ENCODE peak calls at places on chromosomes 6 and 20, in six cellular contexts. G is PC-9, C is brain microvascular endothelial cell, F is mucosa of descending colon, I is fibroblast of the aortic adventitia, J is A549. N is an unnamed sample.
A peak's percentile ranks its signal among the peaks of the same experiment; 100 is the strongest.

GRCh38 chr6:43739642-43740091 is 30.3 kb upstream of the VEGFA start:
- DNase-seq in G (no peak), C (no peak), F (no peak), I (no peak), J (no peak), N (no peak)

GRCh38 chr6:1856381-1856780 is 246.7 kb downstream of the FOXC1 start:
- DNase-seq in G (no peak), C (peak; percentile 27), F (no peak), I (no peak), J (no peak), N (peak; percentile 78)

GRCh38 chr20:48771542-48771941 is 56.3 kb downstream of the PREX1 start:
- DNase-seq in G (no peak), C (no peak), F (no peak), I (peak; percentile 49), J (no peak), N (no peak)

GRCh38 chr6:154414021-154414813 is 57.6 kb upstream of the IPCEF1 start:
- DNase-seq in G (no peak), C (no peak), F (no peak), I (peak; percentile 37), J (peak; percentile 18), N (no peak)

GRCh38 chr20:12201289-12201991 is 283.7 kb downstream of the BTBD3 start:
- DNase-seq in G (no peak), C (peak; percentile 2), F (no peak), I (peak; percentile 53), J (no peak), N (no peak)

GRCh38 chr6:46776070-46776752 is 17.0 kb upstream of the MEP1A start:
- DNase-seq in G (no peak), C (no peak), F (no peak), I (no peak), J (no peak), N (no peak)

GRCh38 chr20:8132632-8133587 is 844 bp downstream of the PLCB1 start:
- DNase-seq in G (no peak), C (no peak), F (peak; percentile 58), I (peak; percentile 48), J (no peak), N (no peak)

GRCh38 chr6:26223213-26223612 is 136.0 kb downstream of the HFE start:
- DNase-seq in G (no peak), C (no peak), F (no peak), I (peak; percentile 21), J (no peak), N (no peak)

GRCh38 chr20:33793011-33793931 is 17.9 kb upstream of the CHMP4B start:
- DNase-seq in G (no peak), C (no peak), F (no peak), I (peak; percentile 72), J (no peak), N (no peak)

DNA sequence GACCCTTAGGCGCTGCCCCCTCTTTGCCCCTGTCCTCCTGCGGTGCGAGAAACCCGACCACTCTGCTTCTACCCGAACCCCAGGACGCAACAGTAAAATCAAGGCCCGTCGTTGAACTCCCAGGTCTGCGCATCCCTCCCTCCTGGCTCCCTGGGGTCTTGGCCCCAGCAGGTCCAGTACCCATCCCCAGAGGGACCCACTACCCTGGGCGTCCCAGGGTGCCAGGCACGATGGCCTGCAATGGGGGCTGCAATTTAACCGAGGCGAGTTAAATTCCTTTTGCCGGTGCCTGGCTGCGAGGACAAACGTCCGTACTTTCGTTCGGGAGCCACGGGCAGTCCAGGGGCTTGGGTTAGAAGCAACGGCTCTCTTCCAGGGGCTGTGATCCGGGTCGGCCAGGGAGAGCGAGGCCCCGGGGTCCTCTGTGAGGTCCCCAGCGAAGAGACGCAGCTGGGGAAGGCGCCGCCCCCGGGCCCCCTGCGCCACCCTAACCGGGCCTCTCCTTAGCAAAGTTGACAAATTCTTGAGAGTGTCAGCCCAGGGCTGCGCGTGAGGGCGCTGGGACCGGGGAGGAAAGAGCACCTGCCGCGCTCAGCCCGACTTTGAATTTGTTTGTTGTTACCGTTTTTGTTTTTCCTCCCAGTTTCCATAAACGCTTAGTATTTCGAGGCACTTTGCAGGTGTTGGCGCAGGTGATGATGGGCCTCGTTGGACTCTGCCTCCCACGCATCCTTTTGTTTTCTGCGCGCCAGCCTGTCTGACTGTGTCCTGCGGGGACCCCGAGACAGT is 6.1 kb downstream of the OLIG3 start:
- DNase-seq in G (no peak), C (no peak), F (no peak), I (no peak), J (no peak), N (no peak)
- H3K4me3 ChIP-seq in G (no peak overlapping the region), C (no peak overlapping the region), F (no peak overlapping the region), I (no peak overlapping the region), J (no peak overlapping the region), N (no peak overlapping the region)

GRCh38 chr6:100447900-100448700 is 16.6 kb downstream of the SIM1 start:
- DNase-seq in G (no peak), C (no peak), F (no peak), I (no peak), J (no peak), N (no peak)
- H3K4me3 ChIP-seq in G (no peak overlapping the region), C (no peak overlapping the region), F (no peak overlapping the region), I (no peak overlapping the region), J (no peak overlapping the region), N (no peak overlapping the region)

DNA sequence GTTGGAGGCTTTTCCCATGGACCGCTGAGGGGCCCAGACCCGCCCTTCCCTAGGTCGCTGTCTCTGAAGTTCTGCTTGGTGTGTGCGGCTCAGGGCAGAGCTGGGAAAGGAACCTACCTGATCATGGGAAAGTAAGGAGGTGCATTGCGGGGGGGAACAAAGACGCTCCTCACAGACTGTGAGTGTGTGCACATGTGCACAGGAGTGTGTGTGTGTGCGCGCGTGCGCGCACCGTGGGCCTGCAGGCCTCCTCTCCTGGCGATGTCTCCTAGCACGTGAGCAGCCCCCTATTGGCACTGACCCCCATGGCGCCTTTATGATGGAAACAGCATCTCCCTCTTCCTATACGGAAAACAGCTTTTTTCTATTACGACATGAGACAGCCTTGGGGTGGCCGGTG is 224.1 kb downstream of the TAF4 start:
- DNase-seq in G (no peak), C (no peak), F (peak; percentile 17), I (no peak), J (no peak), N (no peak)
- H3K4me3 ChIP-seq in G (no peak overlapping the region), C (no peak overlapping the region), F (no peak overlapping the region), I (no peak overlapping the region), J (no peak overlapping the region), N (no peak overlapping the region)

GRCh38 chr6:158653577-158654354 is 3.9 kb downstream of the SYTL3 start:
- DNase-seq in G (no peak), C (no peak), F (peak; percentile 85), I (no peak), J (no peak), N (no peak)

GRCh38 chr6:158654960-158655485 is 5.2 kb downstream of the SYTL3 start:
- DNase-seq in G (no peak), C (no peak), F (no peak), I (peak; percentile 60), J (no peak), N (no peak)

GRCh38 chr6:158649289-158650143 is at the start of gene SYTL3:
- DNase-seq in G (no peak), C (peak; percentile 72), F (peak; percentile 84), I (peak; percentile 65), J (no peak), N (no peak)

GRCh38 chr6:158655569-158656450 is 6.0 kb downstream of the SYTL3 start:
- DNase-seq in G (no peak), C (no peak), F (no peak), I (no peak), J (no peak), N (no peak)

DNA sequence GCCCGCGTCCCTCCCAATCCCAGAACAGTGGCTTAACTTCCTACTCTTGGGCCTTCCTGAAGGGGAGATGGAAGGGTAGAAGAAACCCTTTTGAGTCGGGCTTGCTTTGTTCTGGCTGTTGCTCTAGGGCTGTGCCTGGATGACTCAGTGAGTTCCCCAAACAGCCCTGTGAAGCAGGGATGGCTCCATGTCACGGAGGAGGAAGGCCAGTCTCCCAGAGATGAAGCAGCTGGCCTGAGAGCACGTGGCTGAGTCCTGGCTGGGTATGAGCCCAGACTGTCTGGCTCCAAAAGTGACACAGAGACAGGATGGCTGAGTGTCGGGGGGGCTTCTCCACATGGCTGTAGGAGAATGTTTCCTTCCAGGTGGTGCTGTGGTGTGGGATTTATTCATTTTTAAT is 4.6 kb downstream of the SYTL3 start:
- DNase-seq in G (no peak), C (peak; percentile 71), F (peak; percentile 73), I (peak; percentile 90), J (no peak), N (no peak)
- H3K4me3 ChIP-seq in G (no peak overlapping the region), C (no peak overlapping the region), F (no peak overlapping the region), I (no peak overlapping the region), J (no peak overlapping the region), N (no peak overlapping the region)

GRCh38 chr20:50320910-50321796 is 130.5 kb downstream of the CEBPB start:
- DNase-seq in G (peak; percentile 95), C (peak; percentile 92), F (peak; percentile 90), I (peak; percentile 92), J (peak; percentile 98), N (no peak)
- H3K4me3 ChIP-seq in G (peak overlapping the region; percentile 67), C (peak overlapping the region; percentile 35), F (no peak overlapping the region), I (peak overlapping the region; percentile 52), J (peak overlapping the region; percentile 76), N (no peak overlapping the region)

GRCh38 chr20:46199198-46199597 is 81.1 kb downstream of the CD40 start:
- DNase-seq in G (no peak), C (no peak), F (no peak), I (no peak), J (peak; percentile 46), N (no peak)
- H3K4me3 ChIP-seq in G (no peak overlapping the region), C (no peak overlapping the region), F (no peak overlapping the region), I (no peak overlapping the region), J (no peak overlapping the region), N (no peak overlapping the region)

GRCh38 chr6:157838718-157839430 is 15.8 kb downstream of the SNX9 start:
- DNase-seq in G (no peak), C (no peak), F (no peak), I (no peak), J (no peak), N (no peak)
- H3K4me3 ChIP-seq in G (no peak overlapping the region), C (no peak overlapping the region), F (no peak overlapping the region), I (no peak overlapping the region), J (no peak overlapping the region), N (no peak overlapping the region)

N was measured in LNCaP clone FGC.